ENCODE peak calls at places on chromosomes 2 and 18, in five cellular contexts. R is heart right ventricle, D is GM23338, X is AG04449, O is mammary epithelial cell. M is an unnamed sample.
A peak's percentile ranks its signal among the peaks of the same experiment; 100 is the strongest.

GRCh38 chr2:68225119-68225632 is 27.2 kb downstream of the PPP3R1 start:
- DNase-seq in R (no peak), D (peak; percentile 75), X (no peak), O (peak; percentile 57), M (peak; percentile 8)

GRCh38 chr2:136129601-136130000 is 11.7 kb upstream of the CXCR4 start:
- DNase-seq in R (no peak), D (no peak), X (no peak), O (no peak), M (no peak)

GRCh38 chr2:6773007-6773693 is 92.6 kb downstream of the CMPK2 start:
- DNase-seq in R (peak; percentile 38), D (peak; percentile 88), X (no peak), O (peak; percentile 6), M (peak; percentile 96)

GRCh38 chr18:14189858-14190257 is 57.6 kb upstream of the ZNF519 start:
- DNase-seq in R (no peak), D (no peak), X (no peak), O (peak; percentile 62), M (no peak)

GRCh38 chr2:124988794-124989193 is 963.7 kb downstream of the CNTNAP5 start:
- DNase-seq in R (no peak), D (no peak), X (no peak), O (no peak), M (no peak)

GRCh38 chr18:62420513-62421209 is 95.6 kb downstream of the TNFRSF11A start:
- DNase-seq in R (no peak), D (no peak), X (no peak), O (peak; percentile 78), M (no peak)

GRCh38 chr18:33282709-33283333 is 157.7 kb downstream of the CCDC178 start:
- DNase-seq in R (no peak), D (no peak), X (no peak), O (no peak), M (no peak)

GRCh38 chr2:234147335-234147861 is 96.9 kb downstream of the SPP2 start:
- DNase-seq in R (no peak), D (no peak), X (no peak), O (no peak), M (no peak)

GRCh38 chr2:18149660-18150246 is 271.3 kb downstream of the KCNS3 start:
- DNase-seq in R (no peak), D (peak; percentile 88), X (no peak), O (peak; percentile 24), M (no peak)

GRCh38 chr18:58505181-58505580 is 123.7 kb downstream of the ALPK2 start:
- DNase-seq in R (no peak), D (no peak), X (no peak), O (no peak), M (no peak)

GRCh38 chr18:32920796-32921787 is 148.3 kb upstream of the KLHL14 start:
- DNase-seq in R (no peak), D (no peak), X (peak; percentile 58), O (peak; percentile 92), M (no peak)

GRCh38 chr2:127893494-127893893 is 7.7 kb upstream of the AMMECR1L start:
- DNase-seq in R (no peak), D (peak; percentile 56), X (no peak), O (no peak), M (no peak)

GRCh38 chr2:74528600-74529356 is 728 bp downstream of the AUP1 start:
- DNase-seq in R (no peak), D (no peak), X (no peak), O (no peak), M (no peak)

GRCh38 chr2:105646423-105647076 is 98.2 kb upstream of the NCK2 start:
- DNase-seq in R (no peak), D (no peak), X (no peak), O (no peak), M (no peak)

GRCh38 chr18:55403555-55403954 is 184.4 kb downstream of the TCF4 start:
- DNase-seq in R (no peak), D (no peak), X (no peak), O (no peak), M (no peak)

GRCh38 chr2:130864830-130865229 is 28.1 kb downstream of the ARHGEF4 start:
- DNase-seq in R (peak; percentile 27), D (no peak), X (peak; percentile 24), O (peak; percentile 93), M (no peak)

GRCh38 chr2:25822190-25823117 is 55.8 kb downstream of the ASXL2 start:
- DNase-seq in R (peak; percentile 10), D (peak; percentile 72), X (no peak), O (peak; percentile 9), M (no peak)

GRCh38 chr18:74081966-74082365 is 65.7 kb downstream of the FBXO15 start:
- DNase-seq in R (no peak), D (no peak), X (no peak), O (no peak), M (no peak)

GRCh38 chr2:42192642-42193566 is 23.8 kb downstream of the EML4 start:
- DNase-seq in R (no peak), D (no peak), X (no peak), O (no peak), M (no peak)

GRCh38 chr18:55833543-55833942 is 245.6 kb upstream of the TCF4 start:
- DNase-seq in R (no peak), D (no peak), X (peak; percentile 94), O (peak; percentile 96), M (no peak)

GRCh38 chr18:62988467-62988866 is 273.1 kb downstream of the PHLPP1 start:
- DNase-seq in R (no peak), D (no peak), X (no peak), O (no peak), M (no peak)

GRCh38 chr2:101827246-101827645 is 129.7 kb downstream of the MAP4K4 start:
- DNase-seq in R (no peak), D (no peak), X (peak; percentile 75), O (peak; percentile 87), M (no peak)

GRCh38 chr2:168662651-168663208 is 139.7 kb upstream of the NOSTRIN start:
- DNase-seq in R (no peak), D (no peak), X (no peak), O (no peak), M (no peak)

GRCh38 chr2:7427293-7428060 is 510.3 kb downstream of the RNF144A start:
- DNase-seq in R (peak; percentile 52), D (peak; percentile 90), X (no peak), O (peak; percentile 37), M (peak; percentile 30)

GRCh38 chr2:230680463-230681195 is 32.0 kb upstream of the CAB39 start:
- DNase-seq in R (no peak), D (no peak), X (no peak), O (peak; percentile 94), M (no peak)

GRCh38 chr2:206392118-206392517 is 51.2 kb upstream of the ADAM23 start:
- DNase-seq in R (no peak), D (peak; percentile 87), X (no peak), O (peak; percentile 55), M (peak; percentile 18)

GRCh38 chr18:51622676-51623075 is 425.2 kb upstream of the MEX3C start:
- DNase-seq in R (no peak), D (no peak), X (no peak), O (no peak), M (no peak)

GRCh38 chr18:59871711-59872362 is 28.0 kb upstream of the PMAIP1 start:
- DNase-seq in R (no peak), D (peak; percentile 75), X (no peak), O (no peak), M (no peak)

GRCh38 chr2:186751078-186751477 is 57.2 kb downstream of the FAM171B start:
- DNase-seq in R (no peak), D (no peak), X (no peak), O (no peak), M (no peak)

GRCh38 chr2:223943561-223944008 is 1.6 kb downstream of the WDFY1 start:
- DNase-seq in R (peak; percentile 24), D (no peak), X (no peak), O (peak; percentile 50), M (no peak)

GRCh38 chr18:7514796-7515440 is 52.2 kb upstream of the PTPRM start:
- DNase-seq in R (no peak), D (peak; percentile 47), X (no peak), O (peak; percentile 12), M (no peak)

DNA sequence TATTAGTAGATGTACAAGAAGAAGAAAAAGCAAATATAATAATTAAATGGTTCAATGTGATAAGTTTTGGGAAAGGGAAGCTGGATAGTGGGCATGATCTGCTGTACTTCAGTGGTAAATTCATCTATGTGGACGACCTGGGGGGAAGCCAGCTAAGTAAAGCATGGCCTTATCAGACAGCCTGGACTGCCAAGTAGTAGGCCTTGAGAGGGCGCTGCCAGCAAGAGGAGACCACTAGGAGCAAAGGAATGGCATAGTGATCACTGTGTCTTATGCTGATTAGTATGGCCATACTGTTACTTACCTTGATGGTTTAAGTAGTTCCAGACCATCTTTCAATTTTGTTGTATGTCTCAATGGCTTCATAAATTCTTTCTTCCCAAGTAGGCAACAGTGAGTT is 287.6 kb downstream of the SETBP1 start:
- DNase-seq in R (no peak), D (peak; percentile 54), X (no peak), O (no peak), M (no peak)
- TF ChIP-seq CTCF in R (no peak), D (peak; percentile 72), X (no peak), O (no peak), M (no peak)

GRCh38 chr2:170929686-170930050 is 615 bp downstream of the GORASP2 start:
- DNase-seq in R (no peak), D (peak; percentile 81), X (no peak), O (peak; percentile 54), M (peak; percentile 27)

GRCh38 chr2:170928824-170929685 is at the start of gene GORASP2:
- DNase-seq in R (peak; percentile 99), D (peak; percentile 100), X (peak; percentile 98), O (peak; percentile 99), M (peak; percentile 95)

GRCh38 chr2:170930132-170931109 is 1.4 kb downstream of the GORASP2 start:
- DNase-seq in R (no peak), D (peak; percentile 50), X (no peak), O (peak; percentile 79), M (no peak)

GRCh38 chr2:170932166-170932565 is 3.1 kb downstream of the GORASP2 start:
- DNase-seq in R (no peak), D (no peak), X (no peak), O (no peak), M (no peak)

DNA sequence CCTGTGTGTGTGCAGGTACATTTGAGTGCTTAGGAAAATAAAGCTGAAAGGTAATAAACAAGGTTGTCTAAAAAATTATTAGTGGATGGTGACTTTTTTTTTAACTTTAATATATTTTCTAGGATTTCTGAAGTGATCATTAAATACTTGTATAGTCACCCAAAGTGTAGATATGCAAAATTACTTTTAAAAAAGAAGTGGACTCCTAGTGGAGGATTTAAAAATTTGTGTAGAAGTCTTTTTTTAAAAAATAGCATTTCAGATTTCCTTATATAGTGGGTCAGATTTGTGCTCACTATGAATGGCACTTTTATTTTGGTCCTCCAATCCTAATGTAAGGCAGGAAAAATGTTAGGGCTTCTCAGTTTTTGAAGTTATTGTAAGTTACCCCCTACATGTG is 3.9 kb downstream of the GORASP2 start:
- DNase-seq in R (no peak), D (no peak), X (no peak), O (no peak), M (no peak)
- TF ChIP-seq CTCF in R (no peak), D (no peak), X (no peak), O (no peak), M (peak; percentile 27)

GRCh38 chr2:200397785-200398184 is 91.3 kb downstream of the SPATS2L start:
- DNase-seq in R (no peak), D (peak; percentile 30), X (no peak), O (peak; percentile 23), M (no peak)
- TF ChIP-seq CTCF in R (no peak), D (peak; percentile 4), X (no peak), O (no peak), M (no peak)

GRCh38 chr2:239772721-239773120 is 252.4 kb downstream of the NDUFA10 start:
- DNase-seq in R (no peak), D (no peak), X (no peak), O (no peak), M (no peak)
- TF ChIP-seq CTCF in R (no peak), D (no peak), X (no peak), O (no peak), M (no peak)